ENCODE peak calls at places on chromosomes 16 and 17, in ten cellular contexts. One of them, this sample, is unnamed.

GRCh38 chr17:14197582-14197981 is 39.1 kb downstream of the CDRT15 start:
- DNase-seq in left ventricle myocardium superior: peak
- DNase-seq in head of caudate nucleus: no peak
- DNase-seq in neural progenitor cell: no peak
- DNase-seq in dermis blood vessel endothelial cell: no peak
- DNase-seq in memory B cell: no peak
- DNase-seq in stimulated activated CD8-positive, alpha-beta memory T cell treated with anti-CD3 and anti-CD28 coated beads, Interleukin-4, amount 100 ng/mL, for 1 hour: no peak
- DNase-seq in DMS79: no peak
- DNase-seq in IMR-90: no peak
- DNase-seq in GM03348: no peak
- DNase-seq in this sample: no peak

GRCh38 chr17:64608571-64608981 is 53.5 kb downstream of the SMURF2 start:
- DNase-seq in left ventricle myocardium superior: no peak
- DNase-seq in head of caudate nucleus: no peak
- DNase-seq in neural progenitor cell: no peak
- DNase-seq in dermis blood vessel endothelial cell: peak
- DNase-seq in memory B cell: no peak
- DNase-seq in stimulated activated CD8-positive, alpha-beta memory T cell treated with anti-CD3 and anti-CD28 coated beads, Interleukin-4, amount 100 ng/mL, for 1 hour: no peak
- DNase-seq in DMS79: no peak
- DNase-seq in IMR-90: peak
- DNase-seq in GM03348: no peak
- DNase-seq in this sample: no peak

GRCh38 chr17:48760411-48760810 is 31.9 kb upstream of the HOXB13 start:
- DNase-seq in left ventricle myocardium superior: no peak
- DNase-seq in head of caudate nucleus: no peak
- DNase-seq in neural progenitor cell: no peak
- DNase-seq in dermis blood vessel endothelial cell: no peak
- DNase-seq in memory B cell: no peak
- DNase-seq in stimulated activated CD8-positive, alpha-beta memory T cell treated with anti-CD3 and anti-CD28 coated beads, Interleukin-4, amount 100 ng/mL, for 1 hour: no peak
- DNase-seq in DMS79: no peak
- DNase-seq in IMR-90: no peak
- DNase-seq in GM03348: no peak
- DNase-seq in this sample: peak

GRCh38 chr16:16956376-16956775 is 514.4 kb downstream of the XYLT1 start:
- DNase-seq in left ventricle myocardium superior: no peak
- DNase-seq in head of caudate nucleus: no peak
- DNase-seq in neural progenitor cell: no peak
- DNase-seq in dermis blood vessel endothelial cell: no peak
- DNase-seq in memory B cell: no peak
- DNase-seq in stimulated activated CD8-positive, alpha-beta memory T cell treated with anti-CD3 and anti-CD28 coated beads, Interleukin-4, amount 100 ng/mL, for 1 hour: no peak
- DNase-seq in DMS79: no peak
- DNase-seq in IMR-90: no peak
- DNase-seq in GM03348: no peak
- DNase-seq in this sample: no peak

GRCh38 chr17:55693244-55694216 is 29.1 kb downstream of the TMEM100 start:
- DNase-seq in left ventricle myocardium superior: peak
- DNase-seq in head of caudate nucleus: no peak
- DNase-seq in neural progenitor cell: no peak
- DNase-seq in dermis blood vessel endothelial cell: no peak
- DNase-seq in memory B cell: no peak
- DNase-seq in stimulated activated CD8-positive, alpha-beta memory T cell treated with anti-CD3 and anti-CD28 coated beads, Interleukin-4, amount 100 ng/mL, for 1 hour: no peak
- DNase-seq in DMS79: no peak
- DNase-seq in IMR-90: peak
- DNase-seq in GM03348: no peak
- DNase-seq in this sample: no peak

GRCh38 chr17:80663783-80664206 is 119.2 kb downstream of the RPTOR start:
- DNase-seq in left ventricle myocardium superior: no peak
- DNase-seq in head of caudate nucleus: no peak
- DNase-seq in neural progenitor cell: no peak
- DNase-seq in dermis blood vessel endothelial cell: no peak
- DNase-seq in memory B cell: no peak
- DNase-seq in stimulated activated CD8-positive, alpha-beta memory T cell treated with anti-CD3 and anti-CD28 coated beads, Interleukin-4, amount 100 ng/mL, for 1 hour: no peak
- DNase-seq in DMS79: peak
- DNase-seq in IMR-90: peak
- DNase-seq in GM03348: peak
- DNase-seq in this sample: no peak

GRCh38 chr16:27754788-27755690 is 205.1 kb downstream of the KATNIP start:
- DNase-seq in left ventricle myocardium superior: no peak
- DNase-seq in head of caudate nucleus: no peak
- DNase-seq in neural progenitor cell: no peak
- DNase-seq in dermis blood vessel endothelial cell: no peak
- DNase-seq in memory B cell: no peak
- DNase-seq in stimulated activated CD8-positive, alpha-beta memory T cell treated with anti-CD3 and anti-CD28 coated beads, Interleukin-4, amount 100 ng/mL, for 1 hour: no peak
- DNase-seq in DMS79: no peak
- DNase-seq in IMR-90: no peak
- DNase-seq in GM03348: no peak
- DNase-seq in this sample: no peak

GRCh38 chr17:36946726-36947091 is 2.0 kb upstream of the AATF start:
- DNase-seq in left ventricle myocardium superior: no peak
- DNase-seq in head of caudate nucleus: no peak
- DNase-seq in neural progenitor cell: no peak
- DNase-seq in dermis blood vessel endothelial cell: no peak
- DNase-seq in memory B cell: no peak
- DNase-seq in stimulated activated CD8-positive, alpha-beta memory T cell treated with anti-CD3 and anti-CD28 coated beads, Interleukin-4, amount 100 ng/mL, for 1 hour: no peak
- DNase-seq in DMS79: no peak
- DNase-seq in IMR-90: no peak
- DNase-seq in GM03348: no peak
- DNase-seq in this sample: no peak

GRCh38 chr16:87729266-87729954 is 36.4 kb downstream of the KLHDC4 start:
- DNase-seq in left ventricle myocardium superior: no peak
- DNase-seq in head of caudate nucleus: no peak
- DNase-seq in neural progenitor cell: no peak
- DNase-seq in dermis blood vessel endothelial cell: no peak
- DNase-seq in memory B cell: peak
- DNase-seq in stimulated activated CD8-positive, alpha-beta memory T cell treated with anti-CD3 and anti-CD28 coated beads, Interleukin-4, amount 100 ng/mL, for 1 hour: no peak
- DNase-seq in DMS79: no peak
- DNase-seq in IMR-90: no peak
- DNase-seq in GM03348: no peak
- DNase-seq in this sample: no peak

GRCh38 chr17:13596241-13596941 is 5.3 kb downstream of the HS3ST3A1 start:
- DNase-seq in left ventricle myocardium superior: no peak
- DNase-seq in head of caudate nucleus: no peak
- DNase-seq in neural progenitor cell: no peak
- DNase-seq in dermis blood vessel endothelial cell: no peak
- DNase-seq in memory B cell: no peak
- DNase-seq in stimulated activated CD8-positive, alpha-beta memory T cell treated with anti-CD3 and anti-CD28 coated beads, Interleukin-4, amount 100 ng/mL, for 1 hour: no peak
- DNase-seq in DMS79: no peak
- DNase-seq in IMR-90: no peak
- DNase-seq in GM03348: no peak
- DNase-seq in this sample: no peak

GRCh38 chr16:86089341-86089900 is 190.5 kb downstream of the IRF8 start:
- DNase-seq in left ventricle myocardium superior: no peak
- DNase-seq in head of caudate nucleus: no peak
- DNase-seq in neural progenitor cell: no peak
- DNase-seq in dermis blood vessel endothelial cell: no peak
- DNase-seq in memory B cell: no peak
- DNase-seq in stimulated activated CD8-positive, alpha-beta memory T cell treated with anti-CD3 and anti-CD28 coated beads, Interleukin-4, amount 100 ng/mL, for 1 hour: no peak
- DNase-seq in DMS79: no peak
- DNase-seq in IMR-90: no peak
- DNase-seq in GM03348: no peak
- DNase-seq in this sample: no peak

GRCh38 chr17:28404812-28405570 is 1.0 kb downstream of the SLC46A1 start:
- DNase-seq in left ventricle myocardium superior: peak
- DNase-seq in head of caudate nucleus: no peak
- DNase-seq in neural progenitor cell: no peak
- DNase-seq in dermis blood vessel endothelial cell: no peak
- DNase-seq in memory B cell: no peak
- DNase-seq in stimulated activated CD8-positive, alpha-beta memory T cell treated with anti-CD3 and anti-CD28 coated beads, Interleukin-4, amount 100 ng/mL, for 1 hour: no peak
- DNase-seq in DMS79: no peak
- DNase-seq in IMR-90: no peak
- DNase-seq in GM03348: peak
- DNase-seq in this sample: no peak

GRCh38 chr16:89669755-89670154 is 12.1 kb downstream of the SPATA33 start:
- DNase-seq in left ventricle myocardium superior: no peak
- DNase-seq in head of caudate nucleus: no peak
- DNase-seq in neural progenitor cell: no peak
- DNase-seq in dermis blood vessel endothelial cell: no peak
- DNase-seq in memory B cell: no peak
- DNase-seq in stimulated activated CD8-positive, alpha-beta memory T cell treated with anti-CD3 and anti-CD28 coated beads, Interleukin-4, amount 100 ng/mL, for 1 hour: no peak
- DNase-seq in DMS79: no peak
- DNase-seq in IMR-90: no peak
- DNase-seq in GM03348: no peak
- DNase-seq in this sample: no peak

GRCh38 chr16:9102379-9102778 is 10.9 kb downstream of the HAPSTR1 start:
- DNase-seq in left ventricle myocardium superior: no peak
- DNase-seq in head of caudate nucleus: no peak
- DNase-seq in neural progenitor cell: no peak
- DNase-seq in dermis blood vessel endothelial cell: no peak
- DNase-seq in memory B cell: no peak
- DNase-seq in stimulated activated CD8-positive, alpha-beta memory T cell treated with anti-CD3 and anti-CD28 coated beads, Interleukin-4, amount 100 ng/mL, for 1 hour: no peak
- DNase-seq in DMS79: no peak
- DNase-seq in IMR-90: peak
- DNase-seq in GM03348: peak
- DNase-seq in this sample: no peak

GRCh38 chr17:47276444-47276843 is 22.8 kb downstream of the ITGB3 start:
- DNase-seq in left ventricle myocardium superior: no peak
- DNase-seq in head of caudate nucleus: no peak
- DNase-seq in neural progenitor cell: no peak
- DNase-seq in dermis blood vessel endothelial cell: no peak
- DNase-seq in memory B cell: no peak
- DNase-seq in stimulated activated CD8-positive, alpha-beta memory T cell treated with anti-CD3 and anti-CD28 coated beads, Interleukin-4, amount 100 ng/mL, for 1 hour: no peak
- DNase-seq in DMS79: no peak
- DNase-seq in IMR-90: no peak
- DNase-seq in GM03348: no peak
- DNase-seq in this sample: no peak

GRCh38 chr17:80003969-80004368 is 31.7 kb downstream of the TBC1D16 start:
- DNase-seq in left ventricle myocardium superior: no peak
- DNase-seq in head of caudate nucleus: no peak
- DNase-seq in neural progenitor cell: no peak
- DNase-seq in dermis blood vessel endothelial cell: no peak
- DNase-seq in memory B cell: no peak
- DNase-seq in stimulated activated CD8-positive, alpha-beta memory T cell treated with anti-CD3 and anti-CD28 coated beads, Interleukin-4, amount 100 ng/mL, for 1 hour: no peak
- DNase-seq in DMS79: no peak
- DNase-seq in IMR-90: no peak
- DNase-seq in GM03348: no peak
- DNase-seq in this sample: no peak

GRCh38 chr17:44607836-44608690 is 48.2 kb upstream of the MEIOC start:
- DNase-seq in left ventricle myocardium superior: no peak
- DNase-seq in head of caudate nucleus: no peak
- DNase-seq in neural progenitor cell: peak
- DNase-seq in dermis blood vessel endothelial cell: no peak
- DNase-seq in memory B cell: no peak
- DNase-seq in stimulated activated CD8-positive, alpha-beta memory T cell treated with anti-CD3 and anti-CD28 coated beads, Interleukin-4, amount 100 ng/mL, for 1 hour: no peak
- DNase-seq in DMS79: no peak
- DNase-seq in IMR-90: peak
- DNase-seq in GM03348: peak
- DNase-seq in this sample: no peak

GRCh38 chr17:1896243-1897163 is 66.7 kb downstream of the RPA1 start:
- DNase-seq in left ventricle myocardium superior: no peak
- DNase-seq in head of caudate nucleus: no peak
- DNase-seq in neural progenitor cell: no peak
- DNase-seq in dermis blood vessel endothelial cell: no peak
- DNase-seq in memory B cell: no peak
- DNase-seq in stimulated activated CD8-positive, alpha-beta memory T cell treated with anti-CD3 and anti-CD28 coated beads, Interleukin-4, amount 100 ng/mL, for 1 hour: no peak
- DNase-seq in DMS79: no peak
- DNase-seq in IMR-90: no peak
- DNase-seq in GM03348: no peak
- DNase-seq in this sample: peak

GRCh38 chr16:86578056-86578455 is 293 bp upstream of the FOXL1 start:
- DNase-seq in left ventricle myocardium superior: no peak
- DNase-seq in head of caudate nucleus: no peak
- DNase-seq in neural progenitor cell: no peak
- DNase-seq in dermis blood vessel endothelial cell: peak
- DNase-seq in memory B cell: no peak
- DNase-seq in stimulated activated CD8-positive, alpha-beta memory T cell treated with anti-CD3 and anti-CD28 coated beads, Interleukin-4, amount 100 ng/mL, for 1 hour: no peak
- DNase-seq in DMS79: no peak
- DNase-seq in IMR-90: peak
- DNase-seq in GM03348: no peak
- DNase-seq in this sample: no peak

GRCh38 chr17:66567234-66568170 is 265.1 kb downstream of the PRKCA start:
- DNase-seq in left ventricle myocardium superior: peak
- DNase-seq in head of caudate nucleus: peak
- DNase-seq in neural progenitor cell: peak
- DNase-seq in dermis blood vessel endothelial cell: peak
- DNase-seq in memory B cell: peak
- DNase-seq in stimulated activated CD8-positive, alpha-beta memory T cell treated with anti-CD3 and anti-CD28 coated beads, Interleukin-4, amount 100 ng/mL, for 1 hour: peak
- DNase-seq in DMS79: no peak
- DNase-seq in IMR-90: peak
- DNase-seq in GM03348: peak
- DNase-seq in this sample: peak

GRCh38 chr17:64006361-64007088 is 8.4 kb downstream of the PRR29 start:
- DNase-seq in left ventricle myocardium superior: peak
- DNase-seq in head of caudate nucleus: no peak
- DNase-seq in neural progenitor cell: no peak
- DNase-seq in dermis blood vessel endothelial cell: peak
- DNase-seq in memory B cell: no peak
- DNase-seq in stimulated activated CD8-positive, alpha-beta memory T cell treated with anti-CD3 and anti-CD28 coated beads, Interleukin-4, amount 100 ng/mL, for 1 hour: no peak
- DNase-seq in DMS79: no peak
- DNase-seq in IMR-90: no peak
- DNase-seq in GM03348: peak
- DNase-seq in this sample: peak

GRCh38 chr16:66510298-66510697 is 39.6 kb downstream of the TK2 start:
- DNase-seq in left ventricle myocardium superior: no peak
- DNase-seq in head of caudate nucleus: no peak
- DNase-seq in neural progenitor cell: no peak
- DNase-seq in dermis blood vessel endothelial cell: no peak
- DNase-seq in memory B cell: no peak
- DNase-seq in stimulated activated CD8-positive, alpha-beta memory T cell treated with anti-CD3 and anti-CD28 coated beads, Interleukin-4, amount 100 ng/mL, for 1 hour: no peak
- DNase-seq in DMS79: peak
- DNase-seq in IMR-90: no peak
- DNase-seq in GM03348: no peak
- DNase-seq in this sample: no peak